ENCODE peak calls at places on chromosome 2, in eight cellular contexts. One of them, this sample, is unnamed.

GRCh38 chr2:211055438-211055837 is 499.0 kb downstream of the CPS1 start:
- DNase-seq in naive B cell: no peak
- DNase-seq in OCI-LY7: no peak
- DNase-seq in NCI-H748 treated with DMSO at 0.1 percent for 48 hours: no peak
- DNase-seq in osteocyte: no peak
- DNase-seq in neural crest cell: no peak
- DNase-seq in mesenchymal stem cell: peak
- DNase-seq in glutamatergic neuron: peak
- DNase-seq in this sample: no peak

GRCh38 chr2:129748653-129749052 is 230.8 kb upstream of the RAB6C start:
- DNase-seq in naive B cell: no peak
- DNase-seq in OCI-LY7: peak
- DNase-seq in NCI-H748 treated with DMSO at 0.1 percent for 48 hours: peak
- DNase-seq in osteocyte: no peak
- DNase-seq in neural crest cell: no peak
- DNase-seq in mesenchymal stem cell: no peak
- DNase-seq in glutamatergic neuron: no peak
- DNase-seq in this sample: no peak

GRCh38 chr2:153477096-153477555 is 1.4 kb downstream of the RPRM start:
- DNase-seq in naive B cell: no peak
- DNase-seq in OCI-LY7: no peak
- DNase-seq in NCI-H748 treated with DMSO at 0.1 percent for 48 hours: peak
- DNase-seq in osteocyte: no peak
- DNase-seq in neural crest cell: peak
- DNase-seq in mesenchymal stem cell: no peak
- DNase-seq in glutamatergic neuron: peak
- DNase-seq in this sample: no peak

GRCh38 chr2:71216501-71216900 is 10.4 kb downstream of the PAIP2B start:
- DNase-seq in naive B cell: no peak
- DNase-seq in OCI-LY7: no peak
- DNase-seq in NCI-H748 treated with DMSO at 0.1 percent for 48 hours: no peak
- DNase-seq in osteocyte: no peak
- DNase-seq in neural crest cell: no peak
- DNase-seq in mesenchymal stem cell: no peak
- DNase-seq in glutamatergic neuron: no peak
- DNase-seq in this sample: no peak

GRCh38 chr2:9752441-9753275 is 90.6 kb upstream of the TAF1B start:
- DNase-seq in naive B cell: no peak
- DNase-seq in OCI-LY7: no peak
- DNase-seq in NCI-H748 treated with DMSO at 0.1 percent for 48 hours: no peak
- DNase-seq in osteocyte: no peak
- DNase-seq in neural crest cell: no peak
- DNase-seq in mesenchymal stem cell: no peak
- DNase-seq in glutamatergic neuron: no peak
- DNase-seq in this sample: no peak

GRCh38 chr2:128783896-128784295 is 465.2 kb upstream of the HS6ST1 start:
- DNase-seq in naive B cell: no peak
- DNase-seq in OCI-LY7: no peak
- DNase-seq in NCI-H748 treated with DMSO at 0.1 percent for 48 hours: no peak
- DNase-seq in osteocyte: peak
- DNase-seq in neural crest cell: no peak
- DNase-seq in mesenchymal stem cell: no peak
- DNase-seq in glutamatergic neuron: no peak
- DNase-seq in this sample: no peak

GRCh38 chr2:240960309-240960962 is 38.0 kb upstream of the SNED1 start:
- DNase-seq in naive B cell: no peak
- DNase-seq in OCI-LY7: no peak
- DNase-seq in NCI-H748 treated with DMSO at 0.1 percent for 48 hours: no peak
- DNase-seq in osteocyte: peak
- DNase-seq in neural crest cell: no peak
- DNase-seq in mesenchymal stem cell: peak
- DNase-seq in glutamatergic neuron: no peak
- DNase-seq in this sample: no peak

GRCh38 chr2:14700753-14701152 is 68.2 kb downstream of the LRATD1 start:
- DNase-seq in naive B cell: no peak
- DNase-seq in OCI-LY7: no peak
- DNase-seq in NCI-H748 treated with DMSO at 0.1 percent for 48 hours: no peak
- DNase-seq in osteocyte: no peak
- DNase-seq in neural crest cell: no peak
- DNase-seq in mesenchymal stem cell: peak
- DNase-seq in glutamatergic neuron: no peak
- DNase-seq in this sample: no peak

GRCh38 chr2:231604101-231604684 is 11.5 kb downstream of the TEX44 start:
- DNase-seq in naive B cell: peak
- DNase-seq in OCI-LY7: peak
- DNase-seq in NCI-H748 treated with DMSO at 0.1 percent for 48 hours: no peak
- DNase-seq in osteocyte: no peak
- DNase-seq in neural crest cell: peak
- DNase-seq in mesenchymal stem cell: no peak
- DNase-seq in glutamatergic neuron: no peak
- DNase-seq in this sample: no peak

GRCh38 chr2:44869761-44870160 is 71.7 kb upstream of the SIX3 start:
- DNase-seq in naive B cell: no peak
- DNase-seq in OCI-LY7: no peak
- DNase-seq in NCI-H748 treated with DMSO at 0.1 percent for 48 hours: no peak
- DNase-seq in osteocyte: no peak
- DNase-seq in neural crest cell: no peak
- DNase-seq in mesenchymal stem cell: no peak
- DNase-seq in glutamatergic neuron: no peak
- DNase-seq in this sample: no peak

GRCh38 chr2:237371856-237372255 is 42.1 kb downstream of the COL6A3 start:
- DNase-seq in naive B cell: no peak
- DNase-seq in OCI-LY7: no peak
- DNase-seq in NCI-H748 treated with DMSO at 0.1 percent for 48 hours: no peak
- DNase-seq in osteocyte: no peak
- DNase-seq in neural crest cell: no peak
- DNase-seq in mesenchymal stem cell: no peak
- DNase-seq in glutamatergic neuron: no peak
- DNase-seq in this sample: no peak

GRCh38 chr2:31748041-31748440 is 167.3 kb upstream of the SRD5A2 start:
- DNase-seq in naive B cell: no peak
- DNase-seq in OCI-LY7: no peak
- DNase-seq in NCI-H748 treated with DMSO at 0.1 percent for 48 hours: no peak
- DNase-seq in osteocyte: no peak
- DNase-seq in neural crest cell: no peak
- DNase-seq in mesenchymal stem cell: no peak
- DNase-seq in glutamatergic neuron: no peak
- DNase-seq in this sample: no peak

This sample was measured in SIG-M5.